ENCODE peak calls at places on chromosome 1, in four cellular contexts. U is K562, P is HL-60, Q is GM12878. C is an unnamed sample.

GRCh38 chr1:244302889-244303609 is 148.7 kb downstream of the ADSS2 start:
- DNase-seq in U (peak), P (no peak), Q (no peak), C (no peak)

GRCh38 chr1:172756029-172756428 is 97.1 kb downstream of the FASLG start:
- DNase-seq in U (no peak), P (no peak), Q (no peak), C (no peak)

GRCh38 chr1:47840338-47840737 is 156.8 kb downstream of the TRABD2B start:
- DNase-seq in U (no peak), P (no peak), Q (no peak), C (no peak)

GRCh38 chr1:237199026-237199425 is 157.0 kb downstream of the RYR2 start:
- DNase-seq in U (no peak), P (no peak), Q (no peak), C (no peak)

GRCh38 chr1:194731025-194731424 is 1544.6 kb upstream of the B3GALT2 start:
- DNase-seq in U (no peak), P (no peak), Q (no peak), C (no peak)

GRCh38 chr1:230289350-230289644 is 136.8 kb downstream of the PGBD5 start:
- DNase-seq in U (no peak), P (no peak), Q (no peak), C (no peak)

GRCh38 chr1:99587008-99587407 is 58.9 kb upstream of the PALMD start:
- DNase-seq in U (no peak), P (no peak), Q (no peak), C (no peak)

GRCh38 chr1:76868154-76868882 is 1.0 kb downstream of the ST6GALNAC5 start:
- DNase-seq in U (no peak), P (no peak), Q (no peak), C (peak)

GRCh38 chr1:115977481-115978258 is 1.4 kb downstream of the SLC22A15 start:
- DNase-seq in U (no peak), P (peak), Q (no peak), C (no peak)

GRCh38 chr1:231385118-231385748 is 36.9 kb downstream of the EGLN1 start:
- DNase-seq in U (no peak), P (no peak), Q (no peak), C (no peak)

GRCh38 chr1:40389871-40390560 is 16.5 kb downstream of the SMAP2 start:
- DNase-seq in U (no peak), P (peak), Q (no peak), C (no peak)

GRCh38 chr1:171313319-171313834 is 606 bp upstream of the FMO4 start:
- DNase-seq in U (no peak), P (no peak), Q (no peak), C (no peak)

GRCh38 chr1:198679535-198680173 is 40.8 kb downstream of the PTPRC start:
- DNase-seq in U (no peak), P (no peak), Q (no peak), C (no peak)

GRCh38 chr1:36735939-36736730 is 253.4 kb upstream of the CSF3R start:
- DNase-seq in U (no peak), P (peak), Q (no peak), C (no peak)

GRCh38 chr1:154840557-154841176 is 29.4 kb downstream of the KCNN3 start:
- DNase-seq in U (no peak), P (no peak), Q (no peak), C (no peak)

GRCh38 chr1:154842635-154843034 is 27.4 kb downstream of the KCNN3 start:
- DNase-seq in U (no peak), P (no peak), Q (no peak), C (no peak)

GRCh38 chr1:154839691-154840090 is 30.4 kb downstream of the KCNN3 start:
- DNase-seq in U (no peak), P (no peak), Q (no peak), C (no peak)

GRCh38 chr1:154838988-154839387 is 31.1 kb downstream of the KCNN3 start:
- DNase-seq in U (no peak), P (no peak), Q (no peak), C (no peak)

DNA sequence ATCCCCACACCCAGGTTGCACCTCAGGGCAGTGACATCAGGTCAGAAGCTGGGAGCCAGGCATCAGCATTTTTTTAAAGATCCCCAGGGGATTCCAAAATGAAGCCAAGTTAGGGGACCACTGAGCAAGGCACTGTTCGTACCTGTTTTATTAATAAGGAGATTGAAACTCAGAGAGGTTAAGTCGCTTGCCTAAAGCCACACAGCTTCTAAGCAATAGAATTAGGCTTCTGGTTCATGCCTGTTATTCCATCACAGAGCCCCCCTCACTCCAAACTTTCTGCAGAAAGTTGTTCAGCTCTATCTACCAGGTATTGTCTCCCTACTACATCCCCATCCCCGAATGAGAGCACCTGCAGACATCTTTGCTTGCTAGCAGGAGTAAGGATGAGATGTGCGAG is 28.7 kb downstream of the KCNN3 start:
- DNase-seq in U (no peak), P (no peak), Q (no peak), C (no peak)
- TF ChIP-seq SPI1 in U (no peak), P (no peak), Q (no peak), C (no peak)

GRCh38 chr1:181040284-181040865 is 6.6 kb downstream of the MR1 start:
- DNase-seq in U (no peak), P (no peak), Q (no peak), C (no peak)

GRCh38 chr1:181043025-181043880 is 9.5 kb downstream of the MR1 start:
- DNase-seq in U (peak), P (peak), Q (no peak), C (no peak)

GRCh38 chr1:181044449-181044966 is 10.7 kb downstream of the MR1 start:
- DNase-seq in U (no peak), P (peak), Q (peak), C (peak)
- TF ChIP-seq SPI1 in U (no peak), P (no peak), Q (peak), C (peak)

GRCh38 chr1:30315185-30315960 is 408.0 kb downstream of the MATN1 start:
- DNase-seq in U (no peak), P (no peak), Q (no peak), C (no peak)

GRCh38 chr1:30313176-30313575 is 410.2 kb downstream of the MATN1 start:
- DNase-seq in U (no peak), P (no peak), Q (no peak), C (no peak)

GRCh38 chr1:30316056-30316455 is 407.3 kb downstream of the MATN1 start:
- DNase-seq in U (no peak), P (no peak), Q (no peak), C (no peak)

GRCh38 chr1:30313584-30313983 is 409.8 kb downstream of the MATN1 start:
- DNase-seq in U (no peak), P (no peak), Q (no peak), C (no peak)

DNA sequence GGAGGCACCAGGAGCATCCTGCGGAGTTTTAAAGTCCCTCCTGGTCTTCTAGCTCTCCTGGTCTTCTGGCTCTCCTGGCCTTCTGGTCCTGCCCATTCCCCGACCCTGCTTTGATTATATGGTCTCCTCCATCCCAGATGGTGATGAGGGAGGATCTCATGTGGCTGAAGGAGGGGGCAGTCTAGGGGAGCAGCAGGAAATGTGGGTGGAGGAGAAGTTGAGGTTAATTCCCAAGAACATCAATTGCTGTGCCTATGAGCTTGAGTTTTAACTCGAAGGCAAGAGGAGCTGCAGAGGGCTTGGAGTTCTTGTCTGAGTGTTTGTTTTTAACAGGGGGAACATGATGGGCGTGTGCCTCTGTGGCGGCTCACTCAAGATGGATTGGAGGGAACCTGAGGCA is 408.8 kb downstream of the MATN1 start:
- DNase-seq in U (no peak), P (no peak), Q (no peak), C (no peak)
- TF ChIP-seq SPI1 in U (no peak), P (no peak), Q (no peak), C (no peak)

DNA sequence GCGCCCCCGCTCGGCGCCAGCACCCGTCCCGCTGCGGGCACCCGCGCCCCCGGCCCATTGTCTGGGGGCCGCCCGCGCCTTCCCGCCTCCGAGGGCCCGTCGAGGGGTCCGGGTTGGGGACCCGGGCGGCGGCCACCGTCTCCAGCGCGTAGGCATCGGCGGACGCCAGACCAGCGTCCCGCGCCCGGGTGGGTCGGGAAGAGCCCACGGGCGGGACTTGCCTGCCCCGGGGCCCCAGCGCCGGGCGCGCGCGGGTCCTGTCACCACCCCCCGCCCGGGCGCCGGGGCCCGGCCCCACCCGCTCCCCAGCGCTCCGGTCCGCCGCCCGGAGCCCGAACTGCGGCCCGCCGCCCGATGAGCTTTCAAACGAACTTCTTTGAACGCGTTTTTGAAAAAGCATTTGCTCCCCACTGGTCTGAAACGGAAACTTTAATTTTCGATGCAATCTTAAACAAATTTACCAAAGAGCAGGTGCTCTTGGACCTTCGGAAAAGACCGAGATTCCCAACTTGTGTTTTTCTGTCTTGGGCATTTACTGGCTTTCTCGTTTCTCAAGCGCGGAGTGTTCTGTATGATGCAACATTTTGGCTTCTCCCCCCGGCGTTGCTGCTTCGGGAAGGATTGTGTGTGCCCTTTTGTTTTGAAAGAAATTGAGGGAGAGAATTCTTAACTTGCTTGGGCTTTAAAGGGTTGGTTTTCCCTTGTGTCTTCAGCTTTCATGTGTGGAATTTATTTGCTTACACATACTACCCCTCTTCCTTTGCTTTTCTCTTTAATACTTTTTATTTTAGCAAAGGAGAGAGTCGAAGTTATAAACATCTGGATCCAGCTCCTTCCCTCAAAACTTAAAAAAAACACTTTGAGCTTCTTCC is 700 bp downstream of the CLIC4 start:
- DNase-seq in U (peak), P (peak), Q (no peak), C (no peak)
- TF ChIP-seq SPI1 in U (no peak), P (no peak), Q (no peak), C (no peak)

GRCh38 chr1:2980073-2980791 is 41.0 kb upstream of the ACTRT2 start:
- DNase-seq in U (no peak), P (no peak), Q (no peak), C (no peak)
- TF ChIP-seq SPI1 in U (no peak), P (no peak), Q (no peak), C (no peak)

DNA sequence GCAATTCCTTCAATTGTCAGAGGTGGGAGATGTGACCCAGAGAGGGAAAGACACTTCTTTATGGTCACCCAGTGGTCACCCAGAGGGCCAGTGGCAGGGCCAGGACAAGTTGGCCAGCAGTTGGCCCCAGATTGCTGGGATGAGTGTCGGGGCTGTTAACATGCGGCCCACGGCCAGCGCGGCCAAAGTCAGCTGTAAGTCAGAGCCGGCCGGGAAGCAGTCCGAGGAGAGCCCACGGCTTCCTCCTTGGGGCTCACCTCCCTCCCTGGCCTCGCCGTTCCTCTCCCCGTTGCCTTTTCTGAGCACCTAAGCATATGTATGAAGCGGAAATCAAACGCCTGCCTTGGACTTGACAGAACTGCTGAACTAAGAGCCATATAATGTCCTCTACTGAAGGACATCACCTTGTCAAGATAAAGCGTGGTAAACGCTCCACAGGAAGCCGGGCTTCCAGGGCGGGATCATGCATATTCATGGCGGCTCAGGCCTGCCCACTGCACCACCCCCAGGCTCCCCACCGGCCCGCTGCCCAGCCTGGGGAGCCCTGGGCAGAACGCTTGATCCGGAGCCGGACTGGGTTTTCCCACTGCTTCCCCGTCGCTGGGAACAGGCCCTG is 245.4 kb upstream of the POU3F1 start:
- DNase-seq in U (peak), P (no peak), Q (no peak), C (no peak)
- TF ChIP-seq SPI1 in U (no peak), P (no peak), Q (no peak), C (no peak)

DNA sequence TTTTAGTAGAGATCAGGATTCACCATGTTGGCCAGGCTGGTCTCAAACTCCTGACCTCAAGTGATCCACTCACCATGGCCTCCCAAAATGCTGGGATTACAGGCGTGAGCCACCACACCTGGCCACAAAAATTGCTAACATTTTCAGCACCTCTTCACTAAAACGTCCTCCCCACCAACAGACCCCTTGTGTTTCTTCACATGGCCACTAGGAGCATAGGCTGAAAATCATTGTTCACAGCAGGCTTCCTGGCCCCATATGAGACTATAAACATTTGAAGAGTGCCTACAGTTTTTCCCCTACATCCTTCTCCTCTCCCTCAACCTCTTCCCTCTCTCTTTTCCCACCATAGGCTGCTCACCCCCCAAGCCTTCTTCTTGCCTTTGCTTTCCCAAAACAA is 28.0 kb upstream of the SFPQ start:
- DNase-seq in U (peak), P (peak), Q (no peak), C (peak)
- TF ChIP-seq SPI1 in U (no peak), P (no peak), Q (no peak), C (no peak)

GRCh38 chr1:156656779-156657160 is 14.9 kb downstream of the BCAN start:
- DNase-seq in U (no peak), P (no peak), Q (no peak), C (no peak)
- TF ChIP-seq SPI1 in U (no peak), P (no peak), Q (no peak), C (no peak)

C was measured in GM12891.